ENCODE peak calls at places on chromosome 15, in seven cellular contexts. M is stimulated activated naive CD8-positive, alpha-beta T cell treated with anti-CD3 and anti-CD28 coated beads, Interleukin-15, Interleukin-2, amounts not matched to agents 100 U/mL and 50 U/mL, for 24 hours; V is GM23248; N is NCI-H2029; S is SJSA1; A is stimulated activated CD8-positive, alpha-beta memory T cell treated with anti-CD3 and anti-CD28 coated beads, Interleukin-7, amount 100 ng/mL, for 4 hours; F is T-helper 1 cell. Q is an unnamed sample.

GRCh38 chr15:76439542-76439941 is 103.0 kb downstream of the ISL2 start:
- DNase-seq in M (no peak), V (no peak), N (no peak), S (no peak), A (no peak), F (no peak), Q (no peak)

GRCh38 chr15:98123834-98124233 is 163.3 kb downstream of the ARRDC4 start:
- DNase-seq in M (no peak), V (peak; percentile 45), N (no peak), S (no peak), A (no peak), F (no peak), Q (no peak)

GRCh38 chr15:70892002-70892911 is at the start of the genes LRRC49 and THAP10:
- DNase-seq in M (peak; percentile 55), V (peak; percentile 96), N (peak; percentile 79), S (peak; percentile 95), A (no peak), F (no peak), Q (peak; percentile 82)

GRCh38 chr15:50675524-50676144 is 11.0 kb downstream of the TRPM7 start:
- DNase-seq in M (no peak), V (peak; percentile 53), N (no peak), S (no peak), A (no peak), F (no peak), Q (no peak)

GRCh38 chr15:76196949-76197315 is 114.3 kb downstream of the ETFA start:
- DNase-seq in M (no peak), V (no peak), N (no peak), S (no peak), A (no peak), F (no peak), Q (no peak)

GRCh38 chr15:92385096-92385495 is 8.6 kb upstream of the ST8SIA2 start:
- DNase-seq in M (no peak), V (peak; percentile 86), N (no peak), S (no peak), A (no peak), F (no peak), Q (no peak)

GRCh38 chr15:31452595-31453557 is 126.2 kb downstream of the KLF13 start:
- DNase-seq in M (peak; percentile 1), V (no peak), N (no peak), S (no peak), A (no peak), F (no peak), Q (no peak)

GRCh38 chr15:40289140-40289775 is 6.4 kb upstream of the ANKRD63 start:
- DNase-seq in M (no peak), V (no peak), N (peak; percentile 25), S (no peak), A (no peak), F (no peak), Q (no peak)

GRCh38 chr15:65867244-65867643 is 2.0 kb upstream of the RAB11A start:
- DNase-seq in M (no peak), V (peak; percentile 12), N (no peak), S (no peak), A (no peak), F (no peak), Q (no peak)

GRCh38 chr15:90334304-90334731 is 17.8 kb upstream of the ZNF774 start:
- DNase-seq in M (no peak), V (no peak), N (no peak), S (no peak), A (no peak), F (no peak), Q (no peak)

GRCh38 chr15:95626501-95627361 is 703.8 kb upstream of the NR2F2 start:
- DNase-seq in M (no peak), V (no peak), N (no peak), S (no peak), A (no peak), F (no peak), Q (no peak)

GRCh38 chr15:98076021-98076816 is 115.7 kb downstream of the ARRDC4 start:
- DNase-seq in M (no peak), V (peak; percentile 33), N (no peak), S (no peak), A (no peak), F (no peak), Q (no peak)

GRCh38 chr15:55267401-55268053 is 22.1 kb downstream of the RAB27A start:
- DNase-seq in M (peak; percentile 72), V (no peak), N (no peak), S (no peak), A (peak; percentile 63), F (peak; percentile 42), Q (no peak)

GRCh38 chr15:101309436-101310162 is 14.6 kb upstream of the SNRPA1 start:
- DNase-seq in M (no peak), V (no peak), N (no peak), S (peak; percentile 34), A (no peak), F (no peak), Q (no peak)

GRCh38 chr15:39801641-39802309 is 19.1 kb upstream of the FSIP1 start:
- DNase-seq in M (no peak), V (peak; percentile 55), N (peak; percentile 0), S (no peak), A (no peak), F (no peak), Q (peak; percentile 66)

GRCh38 chr15:25623708-25624107 is 184.9 kb upstream of the UBE3A start:
- DNase-seq in M (no peak), V (no peak), N (no peak), S (no peak), A (no peak), F (no peak), Q (no peak)

GRCh38 chr15:64699767-64700388 is 75.5 kb downstream of the RBPMS2 start:
- DNase-seq in M (no peak), V (peak; percentile 60), N (peak; percentile 55), S (no peak), A (no peak), F (no peak), Q (no peak)

GRCh38 chr15:78360426-78360825 is 20.3 kb downstream of the CRABP1 start:
- DNase-seq in M (no peak), V (no peak), N (peak; percentile 16), S (no peak), A (no peak), F (no peak), Q (no peak)

GRCh38 chr15:98568382-98569017 is 79.8 kb upstream of the IGF1R start:
- DNase-seq in M (no peak), V (peak; percentile 18), N (no peak), S (no peak), A (no peak), F (no peak), Q (no peak)

GRCh38 chr15:63385911-63386531 is 4.4 kb upstream of the CA12 start:
- DNase-seq in M (no peak), V (no peak), N (no peak), S (no peak), A (no peak), F (no peak), Q (no peak)

GRCh38 chr15:72284781-72285180 is 12.4 kb upstream of the PARP6 start:
- DNase-seq in M (no peak), V (peak; percentile 30), N (no peak), S (no peak), A (no peak), F (no peak), Q (no peak)

GRCh38 chr15:78055923-78056713 is 21.4 kb downstream of the TBC1D2B start:
- DNase-seq in M (peak; percentile 27), V (peak; percentile 72), N (no peak), S (no peak), A (no peak), F (no peak), Q (no peak)

GRCh38 chr15:99343836-99344551 is 92.7 kb downstream of the LRRC28 start:
- DNase-seq in M (peak; percentile 47), V (no peak), N (no peak), S (no peak), A (peak; percentile 12), F (no peak), Q (peak; percentile 23)

GRCh38 chr15:66864871-66865281 is 162.8 kb downstream of the SMAD6 start:
- DNase-seq in M (no peak), V (no peak), N (no peak), S (peak; percentile 29), A (no peak), F (no peak), Q (no peak)

Q was measured in GM13976.